ENCODE peak calls at places on chromosomes 16 and 17, in six cellular contexts. Y is colonic mucosa, H is RWPE1, K is Panc1, E is cardiac fibroblast, F is Peyer's patch. I is an unnamed sample.

GRCh38 chr17:50877838-50878237 is 11.7 kb upstream of the TOB1 start:
- DNase-seq in Y (no peak), H (no peak), K (no peak), E (no peak), F (no peak), I (no peak)

GRCh38 chr17:30279156-30279555 is 12.6 kb downstream of the BLMH start:
- DNase-seq in Y (no peak), H (no peak), K (no peak), E (no peak), F (no peak), I (no peak)

GRCh38 chr16:29710227-29711219 is 31.5 kb downstream of the QPRT start:
- DNase-seq in Y (peak; percentile 45), H (peak; percentile 62), K (peak; percentile 38), E (peak; percentile 76), F (no peak), I (peak; percentile 67)

GRCh38 chr17:17809527-17810373 is 27.0 kb downstream of the SREBF1 start:
- DNase-seq in Y (no peak), H (no peak), K (no peak), E (peak; percentile 65), F (no peak), I (peak; percentile 82)

GRCh38 chr16:20851601-20852000 is 45.3 kb downstream of the REXO5 start:
- DNase-seq in Y (peak; percentile 41), H (peak; percentile 79), K (no peak), E (peak; percentile 99), F (no peak), I (peak; percentile 93)

GRCh38 chr16:21203155-21203797 is 8.1 kb downstream of the ZP2 start:
- DNase-seq in Y (peak; percentile 34), H (no peak), K (no peak), E (no peak), F (peak; percentile 68), I (no peak)

GRCh38 chr17:42577140-42577531 is 393 bp downstream of the PSMC3IP start:
- DNase-seq in Y (no peak), H (no peak), K (no peak), E (no peak), F (no peak), I (no peak)

GRCh38 chr17:70804161-70804560 is 634.8 kb downstream of the KCNJ2 start:
- DNase-seq in Y (no peak), H (no peak), K (no peak), E (peak; percentile 48), F (no peak), I (peak; percentile 80)

GRCh38 chr17:7915611-7916382 is at the start of gene RNF227:
- DNase-seq in Y (peak; percentile 96), H (peak; percentile 69), K (peak; percentile 77), E (peak; percentile 98), F (peak; percentile 93), I (peak; percentile 98)

GRCh38 chr17:48556534-48557401 is 11.9 kb upstream of the HOXB2 start:
- DNase-seq in Y (no peak), H (no peak), K (no peak), E (no peak), F (no peak), I (no peak)

GRCh38 chr16:89446136-89446974 is 44.0 kb downstream of the ANKRD11 start:
- DNase-seq in Y (no peak), H (no peak), K (no peak), E (no peak), F (no peak), I (peak; percentile 12)

GRCh38 chr17:9237661-9238301 is 216.5 kb downstream of the NTN1 start:
- DNase-seq in Y (no peak), H (no peak), K (no peak), E (no peak), F (no peak), I (no peak)

GRCh38 chr17:50638851-50639767 is 4.4 kb downstream of the ABCC3 start:
- DNase-seq in Y (peak; percentile 98), H (peak; percentile 93), K (peak; percentile 96), E (peak; percentile 99), F (peak; percentile 86), I (peak; percentile 97)

GRCh38 chr17:1985686-1986085 is 39.4 kb downstream of the RTN4RL1 start:
- DNase-seq in Y (no peak), H (no peak), K (no peak), E (no peak), F (no peak), I (no peak)

GRCh38 chr16:15858921-15859668 is 2.3 kb upstream of the MYH11 start:
- DNase-seq in Y (no peak), H (no peak), K (no peak), E (no peak), F (no peak), I (no peak)

GRCh38 chr17:64008830-64009229 is 10.7 kb downstream of the PRR29 start:
- DNase-seq in Y (peak; percentile 15), H (no peak), K (no peak), E (no peak), F (no peak), I (no peak)

GRCh38 chr17:69473801-69474170 is 59.3 kb downstream of the MAP2K6 start:
- DNase-seq in Y (no peak), H (no peak), K (no peak), E (no peak), F (no peak), I (peak; percentile 79)

GRCh38 chr16:85570213-85570734 is 42.8 kb upstream of the GSE1 start:
- DNase-seq in Y (no peak), H (no peak), K (no peak), E (no peak), F (no peak), I (no peak)

GRCh38 chr16:8941718-8942344 is 21.9 kb downstream of the USP7 start:
- DNase-seq in Y (no peak), H (no peak), K (no peak), E (no peak), F (no peak), I (no peak)

GRCh38 chr16:57619606-57620315 is 8.7 kb upstream of the ADGRG1 start:
- DNase-seq in Y (peak; percentile 92), H (peak; percentile 88), K (no peak), E (no peak), F (peak; percentile 79), I (no peak)

GRCh38 chr17:72594248-72594647 is 473.4 kb downstream of the SOX9 start:
- DNase-seq in Y (no peak), H (no peak), K (no peak), E (no peak), F (no peak), I (no peak)
- TF ChIP-seq CTCF in Y (no peak), H (no peak), K (peak; percentile 24), E (no peak), F (peak; percentile 8), I (no peak)

DNA sequence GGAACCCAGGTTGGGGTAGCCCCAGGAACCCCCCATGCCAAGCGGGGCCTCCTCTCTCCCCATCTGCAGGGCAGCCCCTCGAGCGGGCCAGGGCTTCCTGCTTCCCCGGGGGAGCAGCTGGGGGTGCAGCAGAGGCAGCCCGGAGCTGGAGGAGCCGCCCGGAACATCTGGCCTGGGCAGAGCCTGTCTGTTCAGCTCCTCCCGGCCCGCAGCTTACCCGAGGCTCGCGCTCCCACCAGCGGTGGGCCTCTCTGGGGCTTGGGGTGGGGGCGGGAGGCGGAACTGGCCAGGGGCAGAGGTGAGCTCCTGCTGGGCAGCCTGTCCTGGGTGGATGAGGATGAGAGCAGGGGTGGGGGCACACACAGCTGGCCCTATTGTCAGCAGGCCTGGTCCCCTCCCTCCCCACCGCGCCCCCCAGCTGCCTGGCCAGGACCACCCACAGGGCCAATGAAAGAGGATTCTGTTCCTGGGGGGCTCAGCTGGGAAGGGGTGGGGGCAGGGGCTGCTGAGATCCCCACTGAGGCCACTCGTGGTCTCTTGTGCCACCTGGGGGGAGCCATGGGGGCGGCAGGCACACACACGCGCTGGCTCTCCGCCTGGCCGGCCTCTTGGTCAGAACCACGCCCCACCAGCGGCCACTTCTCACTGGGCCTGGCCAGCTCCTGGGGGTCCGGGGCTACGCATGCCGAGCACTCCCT is 34.7 kb downstream of the BAHCC1 start:
- DNase-seq in Y (no peak), H (no peak), K (no peak), E (peak; percentile 72), F (no peak), I (peak; percentile 69)
- TF ChIP-seq CTCF in Y (no peak), H (no peak), K (no peak), E (no peak), F (no peak), I (no peak)

GRCh38 chr16:23835390-23836077 is at the start of gene PRKCB:
- DNase-seq in Y (peak; percentile 80), H (peak; percentile 84), K (no peak), E (peak; percentile 41), F (peak; percentile 91), I (peak; percentile 44)

GRCh38 chr16:23837553-23838308 is 1.9 kb downstream of the PRKCB start:
- DNase-seq in Y (no peak), H (no peak), K (no peak), E (no peak), F (no peak), I (no peak)

GRCh38 chr16:23838485-23839142 is 2.8 kb downstream of the PRKCB start:
- DNase-seq in Y (no peak), H (no peak), K (no peak), E (no peak), F (no peak), I (no peak)

GRCh38 chr16:23836078-23836403 is 258 bp downstream of the PRKCB start:
- DNase-seq in Y (no peak), H (no peak), K (no peak), E (no peak), F (no peak), I (no peak)

GRCh38 chr16:23836404-23837291 is 865 bp downstream of the PRKCB start:
- DNase-seq in Y (peak; percentile 29), H (no peak), K (no peak), E (no peak), F (peak; percentile 57), I (no peak)
- TF ChIP-seq CTCF in Y (no peak), H (no peak), K (no peak), E (no peak), F (no peak), I (no peak)

GRCh38 chr17:57086069-57086930 is 1.3 kb downstream of the AKAP1 start:
- DNase-seq in Y (peak; percentile 87), H (peak; percentile 67), K (no peak), E (no peak), F (peak; percentile 91), I (peak; percentile 58)

GRCh38 chr17:57088298-57088697 is 3.3 kb downstream of the AKAP1 start:
- DNase-seq in Y (no peak), H (no peak), K (no peak), E (no peak), F (no peak), I (no peak)

GRCh38 chr17:57084361-57084801 is 665 bp upstream of the AKAP1 start:
- DNase-seq in Y (no peak), H (peak; percentile 38), K (peak; percentile 67), E (no peak), F (no peak), I (no peak)

GRCh38 chr17:57085448-57086068 is 512 bp downstream of the AKAP1 start:
- DNase-seq in Y (peak; percentile 93), H (peak; percentile 56), K (no peak), E (peak; percentile 38), F (peak; percentile 94), I (peak; percentile 74)

DNA sequence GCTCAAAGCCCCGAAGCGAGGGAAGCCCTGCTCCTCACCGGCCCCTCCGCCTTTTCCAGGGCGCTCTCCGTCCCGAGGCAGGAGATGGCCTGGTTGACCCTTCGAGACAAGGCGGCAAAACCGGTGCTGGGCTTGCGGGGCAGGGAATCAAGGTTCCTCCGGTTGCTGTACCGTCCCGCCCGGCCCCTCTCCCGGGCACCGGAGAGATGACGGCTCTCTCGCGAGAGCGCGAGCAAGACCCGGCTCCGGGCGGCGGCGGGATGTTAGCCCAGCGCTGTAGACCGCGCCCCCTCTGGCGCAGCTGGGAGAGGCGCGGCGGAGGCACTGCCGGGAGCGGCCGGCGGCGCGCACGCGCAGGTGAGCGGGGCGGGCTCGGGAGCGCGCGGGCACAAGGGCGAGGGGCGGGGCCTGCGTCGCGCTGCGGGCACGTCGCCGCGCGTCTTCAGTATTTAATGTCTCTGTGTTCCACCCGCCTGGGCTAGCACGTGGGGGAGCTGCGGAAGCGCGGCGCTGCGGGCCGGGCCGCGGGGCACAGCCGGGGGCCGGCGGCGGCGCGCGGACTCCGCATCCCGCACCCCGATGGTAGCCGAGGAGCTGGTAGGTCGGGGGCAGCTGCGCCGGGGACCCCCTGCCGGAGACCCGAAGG is at the start of gene AKAP1:
- DNase-seq in Y (peak; percentile 95), H (peak; percentile 99), K (peak; percentile 64), E (peak; percentile 96), F (peak; percentile 98), I (peak; percentile 95)
- TF ChIP-seq CTCF in Y (no peak), H (peak; percentile 42), K (peak; percentile 63), E (no peak), F (peak; percentile 38), I (no peak)

I was measured in foreskin fibroblast.